ENCODE peak calls at places on chromosomes 12 and 14, in four cellular contexts. One of them, this sample, is unnamed.
A peak's percentile ranks its signal among the peaks of the same experiment; 100 is the strongest.

GRCh38 chr14:105015242-105015641 is 5.6 kb downstream of the CDCA4 start:
- DNase-seq in NCI-H1694 treated with DMSO at 0.1 percent for 48 hours: no peak
- DNase-seq in choroid plexus epithelial cell: no peak
- DNase-seq in right lobe of liver: no peak
- DNase-seq in this sample: no peak

GRCh38 chr14:94129758-94130414 is 482 bp upstream of the IFI27L2 start:
- DNase-seq in NCI-H1694 treated with DMSO at 0.1 percent for 48 hours: peak; percentile 86
- DNase-seq in choroid plexus epithelial cell: peak; percentile 61
- DNase-seq in right lobe of liver: no peak
- DNase-seq in this sample: peak; percentile 39

GRCh38 chr14:103483600-103483999 is 39.0 kb downstream of the CKB start:
- DNase-seq in NCI-H1694 treated with DMSO at 0.1 percent for 48 hours: peak; percentile 37
- DNase-seq in choroid plexus epithelial cell: peak; percentile 76
- DNase-seq in right lobe of liver: no peak
- DNase-seq in this sample: no peak

GRCh38 chr12:8664228-8664963 is 1.8 kb upstream of the MFAP5 start:
- DNase-seq in NCI-H1694 treated with DMSO at 0.1 percent for 48 hours: no peak
- DNase-seq in choroid plexus epithelial cell: no peak
- DNase-seq in right lobe of liver: no peak
- DNase-seq in this sample: no peak

GRCh38 chr12:21428241-21428640 is 9.2 kb upstream of the PYROXD1 start:
- DNase-seq in NCI-H1694 treated with DMSO at 0.1 percent for 48 hours: no peak
- DNase-seq in choroid plexus epithelial cell: peak; percentile 74
- DNase-seq in right lobe of liver: no peak
- DNase-seq in this sample: no peak

GRCh38 chr12:10553148-10553547 is 47.5 kb downstream of the EIF2S3B start:
- DNase-seq in NCI-H1694 treated with DMSO at 0.1 percent for 48 hours: no peak
- DNase-seq in choroid plexus epithelial cell: no peak
- DNase-seq in right lobe of liver: no peak
- DNase-seq in this sample: no peak

GRCh38 chr12:49824886-49825285 is 3.3 kb downstream of the NCKAP5L start:
- DNase-seq in NCI-H1694 treated with DMSO at 0.1 percent for 48 hours: no peak
- DNase-seq in choroid plexus epithelial cell: peak; percentile 59
- DNase-seq in right lobe of liver: no peak
- DNase-seq in this sample: no peak

GRCh38 chr14:99127651-99128167 is 144.3 kb downstream of the BCL11B start:
- DNase-seq in NCI-H1694 treated with DMSO at 0.1 percent for 48 hours: no peak
- DNase-seq in choroid plexus epithelial cell: peak; percentile 1
- DNase-seq in right lobe of liver: no peak
- DNase-seq in this sample: no peak

GRCh38 chr14:25001096-25001982 is 48.6 kb downstream of the STXBP6 start:
- DNase-seq in NCI-H1694 treated with DMSO at 0.1 percent for 48 hours: no peak
- DNase-seq in choroid plexus epithelial cell: no peak
- DNase-seq in right lobe of liver: no peak
- DNase-seq in this sample: no peak

GRCh38 chr12:42024495-42024830 is 120.2 kb downstream of the GXYLT1 start:
- DNase-seq in NCI-H1694 treated with DMSO at 0.1 percent for 48 hours: no peak
- DNase-seq in choroid plexus epithelial cell: no peak
- DNase-seq in right lobe of liver: no peak
- DNase-seq in this sample: no peak

GRCh38 chr12:42935756-42936155 is 346.2 kb upstream of the PRICKLE1 start:
- DNase-seq in NCI-H1694 treated with DMSO at 0.1 percent for 48 hours: no peak
- DNase-seq in choroid plexus epithelial cell: peak; percentile 20
- DNase-seq in right lobe of liver: no peak
- DNase-seq in this sample: no peak

This sample was measured in left lobe of liver.